ENCODE peak calls at places on chromosomes 16 and 17, in four cellular contexts. J is BJ, E is colonic mucosa, S is left ventricle myocardium inferior. X is an unnamed sample.

GRCh38 chr17:40791808-40792436 is 7.8 kb downstream of the KRT28 start:
- DNase-seq in J (no peak), S (no peak), E (no peak), X (no peak)

GRCh38 chr17:66221755-66222530 is 7.3 kb downstream of the APOH start:
- DNase-seq in E (no peak), J (no peak), S (no peak), X (no peak)

GRCh38 chr17:17886747-17887146 is 50.0 kb upstream of the SREBF1 start:
- DNase-seq in E (no peak), S (no peak), J (no peak), X (no peak)

GRCh38 chr17:49873466-49873865 is 25.6 kb upstream of the TAC4 start:
- DNase-seq in S (no peak), E (no peak), J (no peak), X (no peak)

GRCh38 chr16:16067127-16067526 is 117.7 kb downstream of the ABCC1 start:
- DNase-seq in J (peak; percentile 73), E (no peak), S (no peak), X (no peak)

GRCh38 chr17:15456972-15457722 is 10.3 kb downstream of the CDRT4 start:
- DNase-seq in E (no peak), S (peak; percentile 59), J (peak; percentile 93), X (peak; percentile 88)

GRCh38 chr16:4032768-4033167 is 83.5 kb downstream of the ADCY9 start:
- DNase-seq in J (no peak), S (no peak), E (peak; percentile 84), X (no peak)

GRCh38 chr17:8466466-8466865 is 30.8 kb downstream of the NDEL1 start:
- DNase-seq in J (peak; percentile 92), E (no peak), S (no peak), X (peak; percentile 91)

GRCh38 chr16:85699628-85700027 is 10.9 kb upstream of the GINS2 start:
- DNase-seq in S (peak; percentile 34), J (no peak), E (no peak), X (peak; percentile 28)

GRCh38 chr17:1783271-1783670 is 21.4 kb downstream of the SERPINF1 start:
- DNase-seq in J (no peak), E (no peak), S (no peak), X (no peak)

GRCh38 chr16:11507350-11507749 is 79.4 kb downstream of the LITAF start:
- DNase-seq in J (no peak), S (no peak), E (no peak), X (no peak)

GRCh38 chr17:81863833-81864768 is 3.8 kb upstream of the P4HB start:
- DNase-seq in J (no peak), E (no peak), S (no peak), X (no peak)

GRCh38 chr16:10078541-10078949 is 103.7 kb downstream of the GRIN2A start:
- DNase-seq in E (no peak), J (no peak), S (no peak), X (no peak)

GRCh38 chr17:17029938-17030337 is 12.3 kb upstream of the MPRIP start:
- DNase-seq in E (no peak), S (no peak), J (no peak), X (no peak)

GRCh38 chr16:50933257-50933656 is 191.4 kb downstream of the CYLD start:
- DNase-seq in S (no peak), J (no peak), E (no peak), X (no peak)

GRCh38 chr16:50812046-50812445 is 70.2 kb downstream of the CYLD start:
- DNase-seq in J (no peak), E (no peak), S (no peak), X (no peak)

GRCh38 chr17:82050761-82051641 is 610 bp downstream of the RFNG start:
- DNase-seq in S (no peak), J (no peak), E (no peak), X (no peak)

GRCh38 chr17:66614469-66614868 is 220.4 kb upstream of the CACNG5 start:
- DNase-seq in E (no peak), J (no peak), S (no peak), X (no peak)

GRCh38 chr17:27579897-27580321 is 51.1 kb upstream of the LGALS9 start:
- DNase-seq in E (no peak), J (no peak), S (no peak), X (no peak)

GRCh38 chr17:75720656-75721462 is at the start of gene ITGB4:
- DNase-seq in J (no peak), E (peak; percentile 90), S (peak; percentile 43), X (no peak)

GRCh38 chr16:73063854-73064226 is 15.9 kb upstream of the ZFHX3 start:
- DNase-seq in J (no peak), E (no peak), S (no peak), X (no peak)

GRCh38 chr16:11139624-11140375 is 116.2 kb downstream of the SOCS1 start:
- DNase-seq in J (no peak), S (no peak), E (no peak), X (no peak)

GRCh38 chr16:15983898-15984297 is 34.5 kb downstream of the ABCC1 start:
- DNase-seq in J (no peak), S (peak; percentile 33), E (no peak), X (no peak)

GRCh38 chr16:10373556-10373955 is 12.3 kb upstream of the ATF7IP2 start:
- DNase-seq in J (no peak), E (no peak), S (no peak), X (no peak)

GRCh38 chr17:29778936-29779811 is 150.9 kb downstream of the SSH2 start:
- DNase-seq in J (no peak), S (peak; percentile 82), E (peak; percentile 69), X (no peak)

GRCh38 chr16:82584553-82585152 is 42.1 kb upstream of the CDH13 start:
- DNase-seq in S (no peak), J (no peak), E (no peak), X (no peak)

GRCh38 chr16:67957622-67958021 is 10.8 kb downstream of the SLC12A4 start:
- DNase-seq in S (no peak), E (no peak), J (no peak), X (no peak)

GRCh38 chr17:9959377-9959981 is 54.4 kb upstream of the RCVRN start:
- DNase-seq in J (no peak), E (peak; percentile 40), S (no peak), X (no peak)

GRCh38 chr17:72840019-72840418 is 252.5 kb downstream of the SLC39A11 start:
- DNase-seq in E (no peak), S (no peak), J (no peak), X (no peak)

GRCh38 chr16:58507195-58507962 is 7.4 kb downstream of the NDRG4 start:
- DNase-seq in J (no peak), S (no peak), E (no peak), X (no peak)

GRCh38 chr17:82049521-82049971 is 2.1 kb downstream of the RFNG start:
- DNase-seq in J (no peak), E (no peak), S (no peak), X (no peak)

GRCh38 chr16:85137323-85138072 is 25.2 kb upstream of the CIBAR2 start:
- DNase-seq in J (no peak), E (peak; percentile 82), S (peak; percentile 96), X (peak; percentile 70)

GRCh38 chr17:79007504-79008381 is 1.8 kb downstream of the CANT1 start:
- DNase-seq in S (no peak), J (no peak), E (peak; percentile 79), X (no peak)
- H3K4me3 ChIP-seq in S (peak overlapping the region; percentile 85), J (no peak overlapping the region), E (peak overlapping the region; percentile 61), X (no peak overlapping the region)

GRCh38 chr17:4582101-4582501 is 2.2 kb upstream of the SMTNL2 start:
- DNase-seq in E (no peak), S (no peak), J (no peak), X (no peak)
- TF ChIP-seq CTCF in E (no peak), S (no peak), J (no peak), X (no peak)

GRCh38 chr16:56911771-56912541 is 20.0 kb upstream of the HERPUD1 start:
- DNase-seq in J (no peak), E (peak; percentile 29), S (peak; percentile 23), X (no peak)
- H3K4me3 ChIP-seq in J (no peak overlapping the region), E (no peak overlapping the region), S (no peak overlapping the region), X (no peak overlapping the region)

GRCh38 chr16:57093845-57094564 is 1.6 kb downstream of the CPNE2 start:
- DNase-seq in S (no peak), J (no peak), E (peak; percentile 79), X (no peak)

GRCh38 chr16:57092786-57093301 is 461 bp downstream of the CPNE2 start:
- DNase-seq in S (peak; percentile 47), E (peak; percentile 62), J (no peak), X (no peak)

GRCh38 chr16:57094911-57095310 is 2.5 kb downstream of the CPNE2 start:
- DNase-seq in S (no peak), J (no peak), E (no peak), X (no peak)

GRCh38 chr16:57091200-57091989 is 988 bp upstream of the CPNE2 start:
- DNase-seq in E (peak; percentile 66), S (peak; percentile 40), J (no peak), X (no peak)

GRCh38 chr16:57091990-57092785 is at the start of gene CPNE2:
- DNase-seq in E (peak; percentile 66), J (no peak), S (peak; percentile 72), X (no peak)
- TF ChIP-seq CTCF in E (no peak), J (no peak), S (no peak), X (no peak)

GRCh38 chr17:39687101-39687545 is 734 bp downstream of the PGAP3 start:
- DNase-seq in S (no peak), J (no peak), E (no peak), X (no peak)
- H3K4me3 ChIP-seq in S (peak overlapping the region; percentile 74), J (peak overlapping the region; percentile 72), E (peak overlapping the region; percentile 76), X (peak overlapping the region; percentile 78)

DNA sequence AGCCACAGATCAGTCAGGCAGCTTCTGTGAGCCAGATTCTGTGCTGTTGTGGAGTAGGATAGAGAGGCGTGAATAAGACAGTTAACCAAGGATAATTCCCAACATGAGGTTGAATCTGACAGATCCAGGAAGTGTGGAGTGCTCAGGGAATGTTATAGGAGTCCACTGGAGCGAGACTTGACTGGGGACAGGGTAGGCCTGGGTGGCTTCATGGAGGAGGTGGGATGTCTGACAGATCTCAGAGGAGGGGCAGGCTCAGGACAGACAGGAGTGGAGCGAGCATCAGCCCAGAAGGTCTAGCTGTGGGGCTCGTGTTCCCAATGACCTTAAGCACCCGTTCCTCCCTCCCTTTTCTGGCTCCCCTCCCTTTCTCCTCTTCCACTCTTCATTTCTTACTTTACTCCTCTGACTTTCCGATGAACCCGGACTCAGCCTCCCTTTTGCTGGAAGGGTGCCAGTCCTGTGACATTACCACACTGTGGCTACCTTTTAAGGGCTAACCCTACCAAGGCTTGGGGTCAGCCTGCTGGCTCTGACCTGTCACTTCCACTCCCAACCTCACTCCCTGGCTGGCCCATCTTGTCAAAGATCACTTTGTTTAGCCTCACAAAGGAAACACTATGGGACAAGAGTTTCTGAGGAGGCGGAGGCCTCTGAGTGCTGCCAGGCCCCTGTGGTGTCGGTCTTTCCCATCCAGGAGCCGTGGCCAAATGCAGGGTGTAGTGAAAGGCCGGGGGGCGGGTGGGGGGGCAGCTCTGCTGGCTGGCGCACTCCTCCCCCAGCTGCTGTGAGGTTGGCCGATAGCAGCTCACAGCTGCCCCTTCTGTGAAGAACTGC is 28.5 kb upstream of the EFCAB13 start:
- DNase-seq in J (no peak), E (no peak), S (no peak), X (no peak)
- TF ChIP-seq CTCF in J (no peak), E (no peak), S (no peak), X (no peak)

GRCh38 chr17:60102632-60103047 is 23.9 kb upstream of the HEATR6 start:
- DNase-seq in E (peak; percentile 25), J (no peak), S (no peak), X (no peak)
- H3K4me3 ChIP-seq in E (no peak overlapping the region), J (no peak overlapping the region), S (peak overlapping the region; percentile 53), X (no peak overlapping the region)

X was measured in AG09309.